ENCODE peak calls at places on chromosomes 2 and 18, in nine cellular contexts. One of them, this sample, is unnamed.

GRCh38 chr2:170115501-170116229 is 62.3 kb upstream of the MYO3B start:
- DNase-seq in breast epithelium: no peak
- DNase-seq in vagina: no peak
- DNase-seq in HL-60: no peak
- DNase-seq in stomach: no peak
- DNase-seq in Panc1: no peak
- DNase-seq in GM12891: no peak
- DNase-seq in HepG2: no peak
- DNase-seq in GM23338: no peak
- DNase-seq in this sample: no peak

GRCh38 chr2:95032868-95033603 is 7.5 kb downstream of the MAL start:
- DNase-seq in vagina: no peak
- DNase-seq in HepG2: no peak
- DNase-seq in Panc1: no peak
- DNase-seq in GM23338: peak
- DNase-seq in breast epithelium: no peak
- DNase-seq in HL-60: no peak
- DNase-seq in GM12891: no peak
- DNase-seq in stomach: no peak
- DNase-seq in this sample: no peak

GRCh38 chr2:5981241-5982055 is 289.3 kb downstream of the SOX11 start:
- DNase-seq in HepG2: no peak
- DNase-seq in HL-60: no peak
- DNase-seq in vagina: no peak
- DNase-seq in GM23338: peak
- DNase-seq in stomach: no peak
- DNase-seq in breast epithelium: no peak
- DNase-seq in Panc1: no peak
- DNase-seq in GM12891: peak
- DNase-seq in this sample: no peak

GRCh38 chr2:47402555-47402804 is 476 bp upstream of the MSH2 start:
- DNase-seq in GM12891: no peak
- DNase-seq in HL-60: no peak
- DNase-seq in vagina: no peak
- DNase-seq in GM23338: no peak
- DNase-seq in Panc1: no peak
- DNase-seq in breast epithelium: no peak
- DNase-seq in HepG2: no peak
- DNase-seq in stomach: no peak
- DNase-seq in this sample: no peak

GRCh38 chr18:74665346-74665745 is 67.7 kb downstream of the ZNF407 start:
- DNase-seq in vagina: no peak
- DNase-seq in HL-60: no peak
- DNase-seq in Panc1: no peak
- DNase-seq in breast epithelium: no peak
- DNase-seq in GM12891: no peak
- DNase-seq in GM23338: no peak
- DNase-seq in stomach: no peak
- DNase-seq in HepG2: no peak
- DNase-seq in this sample: no peak

GRCh38 chr2:240211096-240211495 is 70.6 kb upstream of the OTOS start:
- DNase-seq in HepG2: no peak
- DNase-seq in HL-60: no peak
- DNase-seq in GM12891: no peak
- DNase-seq in GM23338: no peak
- DNase-seq in vagina: no peak
- DNase-seq in stomach: no peak
- DNase-seq in breast epithelium: no peak
- DNase-seq in Panc1: no peak
- DNase-seq in this sample: no peak

GRCh38 chr2:64220285-64220684 is 76.1 kb upstream of the PELI1 start:
- DNase-seq in vagina: no peak
- DNase-seq in stomach: no peak
- DNase-seq in HepG2: no peak
- DNase-seq in GM23338: no peak
- DNase-seq in HL-60: peak
- DNase-seq in Panc1: no peak
- DNase-seq in GM12891: no peak
- DNase-seq in breast epithelium: no peak
- DNase-seq in this sample: no peak

GRCh38 chr2:68108116-68108515 is 45.3 kb upstream of the C1D start:
- DNase-seq in GM12891: no peak
- DNase-seq in breast epithelium: no peak
- DNase-seq in Panc1: no peak
- DNase-seq in vagina: no peak
- DNase-seq in HepG2: no peak
- DNase-seq in stomach: no peak
- DNase-seq in HL-60: peak
- DNase-seq in GM23338: no peak
- DNase-seq in this sample: no peak

GRCh38 chr2:15385184-15385583 is 175.9 kb downstream of the NBAS start:
- DNase-seq in Panc1: no peak
- DNase-seq in breast epithelium: no peak
- DNase-seq in vagina: no peak
- DNase-seq in GM23338: no peak
- DNase-seq in stomach: no peak
- DNase-seq in HL-60: no peak
- DNase-seq in HepG2: no peak
- DNase-seq in GM12891: no peak
- DNase-seq in this sample: no peak

GRCh38 chr2:15389326-15389700 is 171.8 kb downstream of the NBAS start:
- DNase-seq in GM23338: no peak
- DNase-seq in breast epithelium: no peak
- DNase-seq in HL-60: no peak
- DNase-seq in vagina: no peak
- DNase-seq in Panc1: no peak
- DNase-seq in stomach: no peak
- DNase-seq in HepG2: no peak
- DNase-seq in GM12891: no peak
- DNase-seq in this sample: no peak

GRCh38 chr2:15378148-15378908 is 182.8 kb downstream of the NBAS start:
- DNase-seq in GM12891: no peak
- DNase-seq in Panc1: no peak
- DNase-seq in stomach: no peak
- DNase-seq in breast epithelium: no peak
- DNase-seq in vagina: no peak
- DNase-seq in GM23338: no peak
- DNase-seq in HepG2: no peak
- DNase-seq in HL-60: no peak
- DNase-seq in this sample: no peak

GRCh38 chr2:15388406-15389325 is 172.5 kb downstream of the NBAS start:
- DNase-seq in breast epithelium: no peak
- DNase-seq in GM23338: no peak
- DNase-seq in vagina: no peak
- DNase-seq in Panc1: no peak
- DNase-seq in stomach: no peak
- DNase-seq in HepG2: peak
- DNase-seq in GM12891: no peak
- DNase-seq in HL-60: no peak
- DNase-seq in this sample: no peak

DNA sequence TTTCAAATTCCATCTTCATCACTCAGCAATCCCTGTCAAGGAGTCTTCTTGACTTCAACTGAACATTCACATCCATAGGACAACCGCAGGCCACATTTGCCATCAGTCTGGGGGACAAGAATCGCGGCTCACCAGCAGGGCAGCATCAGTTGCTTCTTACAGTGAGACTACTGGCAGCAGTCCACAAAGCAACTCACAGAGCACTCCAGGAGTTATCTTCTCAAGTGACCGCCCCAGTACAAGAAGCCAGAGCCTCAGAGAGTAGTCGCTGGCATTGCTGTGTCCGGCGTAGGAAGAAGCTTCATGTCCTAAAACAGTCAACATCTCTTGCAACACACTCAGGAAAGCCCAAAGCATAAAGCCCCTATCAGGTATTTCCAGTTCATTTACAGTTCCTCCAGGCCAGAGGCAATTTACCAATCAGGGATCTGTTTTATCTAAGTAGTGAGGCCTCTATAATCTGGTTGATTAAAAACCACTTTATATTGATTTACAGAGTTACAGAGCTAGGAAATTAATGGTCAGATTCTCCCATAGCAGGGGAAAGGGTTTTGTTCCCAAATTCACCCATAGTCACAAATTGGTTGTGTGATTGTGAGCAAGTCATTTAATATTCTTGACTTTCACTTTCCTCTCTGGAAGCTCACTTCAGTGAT is 177.3 kb downstream of the NBAS start:
- DNase-seq in stomach: no peak
- DNase-seq in Panc1: no peak
- DNase-seq in GM12891: no peak
- DNase-seq in vagina: no peak
- DNase-seq in GM23338: no peak
- DNase-seq in HL-60: no peak
- DNase-seq in HepG2: no peak
- DNase-seq in breast epithelium: no peak
- DNase-seq in this sample: no peak
- TF ChIP-seq POLR2AphosphoS5 in stomach: no peak
- TF ChIP-seq POLR2AphosphoS5 in Panc1: no peak
- TF ChIP-seq POLR2AphosphoS5 in GM12891: no peak
- TF ChIP-seq POLR2AphosphoS5 in vagina: no peak
- TF ChIP-seq POLR2AphosphoS5 in GM23338: no peak
- TF ChIP-seq POLR2AphosphoS5 in HL-60: no peak
- TF ChIP-seq POLR2AphosphoS5 in HepG2: no peak
- TF ChIP-seq POLR2AphosphoS5 in breast epithelium: no peak
- TF ChIP-seq POLR2AphosphoS5 in this sample: no peak

DNA sequence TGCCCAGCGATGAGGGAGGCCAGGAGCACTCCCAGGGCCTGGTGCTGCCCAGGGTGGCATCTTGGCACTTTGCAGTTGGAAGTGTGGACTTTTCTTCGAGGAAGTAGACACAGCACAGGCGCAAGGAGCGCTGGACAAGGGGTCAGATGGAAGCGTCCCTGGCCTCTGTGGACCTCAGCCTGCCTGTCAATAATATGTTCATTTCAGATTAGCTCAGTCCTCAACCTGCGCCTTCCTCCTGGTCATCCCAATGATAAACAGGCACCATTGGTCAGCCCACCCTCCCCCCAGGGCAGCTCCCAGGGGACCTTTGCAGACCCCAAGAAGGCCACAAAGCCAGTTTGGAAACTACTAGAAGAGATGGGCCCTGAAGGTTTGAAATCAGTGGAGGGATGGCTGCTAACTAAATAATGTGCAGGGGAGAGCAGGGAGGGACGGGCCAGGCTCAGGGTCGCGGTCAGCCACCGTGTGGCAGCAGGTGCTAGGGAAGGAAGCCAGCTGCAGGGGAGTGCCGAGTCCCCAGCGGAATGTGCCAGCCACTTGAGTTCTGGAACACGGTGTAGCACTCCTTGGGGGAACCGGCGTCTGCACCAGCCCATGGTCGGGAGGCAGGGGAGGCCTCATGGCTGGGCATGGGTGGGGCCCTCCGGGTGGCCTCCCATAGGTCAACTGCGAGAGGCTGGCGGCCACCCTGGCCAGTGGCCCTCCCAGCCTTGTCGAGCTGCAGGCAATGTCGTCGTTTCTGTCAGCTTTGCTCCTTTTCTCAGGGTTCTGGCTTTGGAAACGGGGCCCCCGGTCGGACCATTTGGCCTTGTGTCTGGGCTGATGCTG is 59.9 kb downstream of the ADI1 start:
- DNase-seq in vagina: no peak
- DNase-seq in breast epithelium: peak
- DNase-seq in HL-60: no peak
- DNase-seq in Panc1: no peak
- DNase-seq in GM12891: no peak
- DNase-seq in HepG2: no peak
- DNase-seq in stomach: peak
- DNase-seq in GM23338: peak
- DNase-seq in this sample: no peak
- TF ChIP-seq POLR2AphosphoS5 in vagina: no peak
- TF ChIP-seq POLR2AphosphoS5 in breast epithelium: no peak
- TF ChIP-seq POLR2AphosphoS5 in HL-60: no peak
- TF ChIP-seq POLR2AphosphoS5 in Panc1: no peak
- TF ChIP-seq POLR2AphosphoS5 in GM12891: no peak
- TF ChIP-seq POLR2AphosphoS5 in HepG2: no peak
- TF ChIP-seq POLR2AphosphoS5 in stomach: no peak
- TF ChIP-seq POLR2AphosphoS5 in GM23338: no peak
- TF ChIP-seq POLR2AphosphoS5 in this sample: no peak

GRCh38 chr2:101339236-101339865 is 30.9 kb upstream of the RNF149 start:
- DNase-seq in GM12891: no peak
- DNase-seq in stomach: no peak
- DNase-seq in breast epithelium: no peak
- DNase-seq in HL-60: no peak
- DNase-seq in vagina: no peak
- DNase-seq in Panc1: no peak
- DNase-seq in GM23338: peak
- DNase-seq in HepG2: no peak
- DNase-seq in this sample: no peak

GRCh38 chr2:101341421-101341820 is 32.9 kb upstream of the RNF149 start:
- DNase-seq in GM12891: no peak
- DNase-seq in GM23338: peak
- DNase-seq in Panc1: no peak
- DNase-seq in breast epithelium: no peak
- DNase-seq in HepG2: no peak
- DNase-seq in stomach: no peak
- DNase-seq in vagina: no peak
- DNase-seq in HL-60: no peak
- DNase-seq in this sample: no peak

GRCh38 chr2:101341901-101342624 is 33.6 kb upstream of the RNF149 start:
- DNase-seq in GM12891: peak
- DNase-seq in HepG2: peak
- DNase-seq in Panc1: peak
- DNase-seq in stomach: peak
- DNase-seq in vagina: no peak
- DNase-seq in breast epithelium: no peak
- DNase-seq in GM23338: peak
- DNase-seq in HL-60: peak
- DNase-seq in this sample: peak

GRCh38 chr2:101340141-101340541 is 31.6 kb upstream of the RNF149 start:
- DNase-seq in vagina: no peak
- DNase-seq in stomach: no peak
- DNase-seq in GM23338: peak
- DNase-seq in HL-60: peak
- DNase-seq in GM12891: no peak
- DNase-seq in Panc1: no peak
- DNase-seq in breast epithelium: no peak
- DNase-seq in HepG2: peak
- DNase-seq in this sample: no peak

GRCh38 chr2:101337877-101338276 is 29.4 kb upstream of the RNF149 start:
- DNase-seq in GM12891: no peak
- DNase-seq in HepG2: no peak
- DNase-seq in GM23338: no peak
- DNase-seq in vagina: no peak
- DNase-seq in Panc1: no peak
- DNase-seq in breast epithelium: no peak
- DNase-seq in stomach: no peak
- DNase-seq in HL-60: no peak
- DNase-seq in this sample: no peak
- TF ChIP-seq POLR2AphosphoS5 in GM12891: no peak
- TF ChIP-seq POLR2AphosphoS5 in HepG2: no peak
- TF ChIP-seq POLR2AphosphoS5 in GM23338: no peak
- TF ChIP-seq POLR2AphosphoS5 in vagina: no peak
- TF ChIP-seq POLR2AphosphoS5 in Panc1: no peak
- TF ChIP-seq POLR2AphosphoS5 in breast epithelium: no peak
- TF ChIP-seq POLR2AphosphoS5 in stomach: no peak
- TF ChIP-seq POLR2AphosphoS5 in HL-60: no peak
- TF ChIP-seq POLR2AphosphoS5 in this sample: no peak

DNA sequence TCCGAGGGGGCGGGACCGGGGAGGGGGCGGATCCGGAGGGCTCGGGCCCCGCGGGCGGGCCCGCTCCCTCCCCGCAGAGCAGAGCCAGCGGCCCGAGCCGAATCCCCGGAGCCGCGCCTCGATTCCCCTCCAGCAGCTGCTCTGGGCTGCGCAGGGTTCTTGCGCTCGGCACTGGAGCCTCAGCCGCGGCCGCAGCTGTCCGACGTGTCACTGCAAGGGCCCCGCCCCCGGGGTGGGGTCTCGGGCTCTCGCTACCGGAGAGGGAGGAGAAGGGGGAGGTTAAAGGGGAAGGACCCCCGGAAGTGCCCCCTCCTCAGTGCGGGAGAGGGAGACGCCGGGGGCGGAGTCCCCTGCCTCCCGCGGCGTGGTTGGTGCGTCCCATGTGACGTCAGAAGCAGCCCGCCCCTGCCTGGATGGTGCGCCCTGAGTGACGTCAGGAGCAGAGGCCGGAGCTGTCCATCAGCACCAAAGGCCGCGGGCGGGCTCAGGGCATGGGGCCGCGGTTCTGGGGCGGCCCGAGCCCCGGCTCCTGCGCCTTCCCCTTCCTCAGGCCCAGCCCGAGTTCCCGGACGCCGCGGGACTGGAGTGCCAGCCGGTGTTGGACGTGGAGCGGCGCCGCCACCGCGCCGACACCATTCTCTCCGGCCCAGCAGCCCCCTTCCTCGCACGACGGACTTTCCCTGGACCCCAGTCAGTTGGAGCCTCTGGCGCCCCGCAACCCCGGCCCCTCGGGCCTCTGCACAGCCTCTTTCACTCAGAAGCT is at the start of the genes CHPF and TMEM198:
- DNase-seq in HL-60: peak
- DNase-seq in vagina: peak
- DNase-seq in HepG2: peak
- DNase-seq in stomach: peak
- DNase-seq in breast epithelium: peak
- DNase-seq in Panc1: peak
- DNase-seq in GM23338: peak
- DNase-seq in GM12891: peak
- DNase-seq in this sample: peak
- TF ChIP-seq POLR2AphosphoS5 in HL-60: no peak
- TF ChIP-seq POLR2AphosphoS5 in vagina: peak
- TF ChIP-seq POLR2AphosphoS5 in HepG2: peak
- TF ChIP-seq POLR2AphosphoS5 in stomach: peak
- TF ChIP-seq POLR2AphosphoS5 in breast epithelium: peak
- TF ChIP-seq POLR2AphosphoS5 in Panc1: no peak
- TF ChIP-seq POLR2AphosphoS5 in GM23338: peak
- TF ChIP-seq POLR2AphosphoS5 in GM12891: no peak
- TF ChIP-seq POLR2AphosphoS5 in this sample: no peak

This sample was measured in GM12892.